ENCODE peak calls at places on chromosomes 11 and 22, in ten cellular contexts. M is nephron progenitor cell; N is hypothalamus; R is mesothelial cell of epicardium; G is A549; S is NCI-H774; W is iPS-NIHi11; H is B cell; Q is stimulated activated CD4-positive, alpha-beta T cell treated with anti-CD3 and anti-CD28 coated beads, Interleukin-4, amount 100 ng/mL, for 4 hours; D is choroid plexus epithelial cell. L is an unnamed sample.

GRCh38 chr11:119315139-119316016 is 1.6 kb downstream of the MCAM start:
- DNase-seq in M (peak), N (no peak), R (no peak), G (no peak), S (peak), W (peak), H (no peak), Q (peak), D (no peak), L (no peak)

GRCh38 chr11:66676931-66677598 is 622 bp downstream of the RBM4B start:
- DNase-seq in M (no peak), N (no peak), R (no peak), G (no peak), S (no peak), W (no peak), H (no peak), Q (no peak), D (peak), L (peak)

GRCh38 chr11:35622070-35622469 is 3.8 kb downstream of the FJX1 start:
- DNase-seq in M (no peak), N (no peak), R (no peak), G (no peak), S (no peak), W (no peak), H (no peak), Q (no peak), D (peak), L (peak)

GRCh38 chr11:28697920-28698827 is 590.0 kb downstream of the METTL15 start:
- DNase-seq in M (peak), N (no peak), R (peak), G (peak), S (peak), W (peak), H (no peak), Q (no peak), D (peak), L (peak)

GRCh38 chr11:17117262-17117661 is 39.8 kb upstream of the RPS13 start:
- DNase-seq in M (no peak), N (no peak), R (no peak), G (no peak), S (no peak), W (no peak), H (no peak), Q (no peak), D (no peak), L (no peak)

GRCh38 chr11:32109596-32109995 is 18.7 kb downstream of the RCN1 start:
- DNase-seq in M (no peak), N (no peak), R (no peak), G (no peak), S (no peak), W (no peak), H (no peak), Q (no peak), D (no peak), L (no peak)

GRCh38 chr11:72326151-72326842 is 82.3 kb upstream of the PHOX2A start:
- DNase-seq in M (no peak), N (no peak), R (no peak), G (peak), S (no peak), W (no peak), H (no peak), Q (no peak), D (peak), L (peak)

GRCh38 chr11:15616130-15617105 is 501.7 kb downstream of the INSC start:
- DNase-seq in M (no peak), N (no peak), R (no peak), G (no peak), S (no peak), W (no peak), H (no peak), Q (no peak), D (no peak), L (no peak)

GRCh38 chr22:32796865-32797573 is 4.5 kb upstream of the TIMP3 start:
- DNase-seq in M (peak), N (no peak), R (peak), G (peak), S (no peak), W (peak), H (no peak), Q (peak), D (peak), L (peak)

GRCh38 chr11:115539844-115540243 is 35.6 kb upstream of the CADM1 start:
- DNase-seq in M (no peak), N (no peak), R (no peak), G (no peak), S (no peak), W (no peak), H (no peak), Q (no peak), D (no peak), L (no peak)

GRCh38 chr11:128607819-128608218 is 20.5 kb upstream of the ETS1 start:
- DNase-seq in M (no peak), N (no peak), R (no peak), G (no peak), S (no peak), W (no peak), H (no peak), Q (no peak), D (no peak), L (no peak)

GRCh38 chr11:133835258-133836075 is 9.8 kb downstream of the SPATA19 start:
- DNase-seq in M (peak), N (no peak), R (peak), G (peak), S (no peak), W (peak), H (no peak), Q (peak), D (peak), L (peak)

GRCh38 chr22:40233886-40234285 is 56.2 kb downstream of the TNRC6B start:
- DNase-seq in M (no peak), N (no peak), R (no peak), G (no peak), S (no peak), W (no peak), H (no peak), Q (no peak), D (no peak), L (no peak)

GRCh38 chr11:126383301-126384052 is 28.0 kb downstream of the ST3GAL4 start:
- DNase-seq in M (no peak), N (no peak), R (no peak), G (no peak), S (no peak), W (no peak), H (no peak), Q (no peak), D (no peak), L (no peak)

GRCh38 chr22:40890881-40891280 is 29.0 kb upstream of the DNAJB7 start:
- DNase-seq in M (no peak), N (no peak), R (no peak), G (no peak), S (no peak), W (no peak), H (no peak), Q (no peak), D (peak), L (peak)

GRCh38 chr22:46581580-46582244 is 38.5 kb upstream of the GRAMD4 start:
- DNase-seq in M (no peak), N (no peak), R (no peak), G (no peak), S (no peak), W (no peak), H (no peak), Q (no peak), D (no peak), L (no peak)

GRCh38 chr11:110296226-110297081 is at the start of gene RDX:
- DNase-seq in M (peak), N (peak), R (peak), G (peak), S (peak), W (peak), H (peak), Q (peak), D (peak), L (peak)

GRCh38 chr11:30635401-30635989 is 49.3 kb upstream of the MPPED2 start:
- DNase-seq in M (peak), N (peak), R (no peak), G (no peak), S (peak), W (peak), H (no peak), Q (no peak), D (peak), L (peak)

GRCh38 chr11:44269369-44270351 is 40.3 kb downstream of the ALX4 start:
- DNase-seq in M (no peak), N (no peak), R (no peak), G (no peak), S (no peak), W (peak), H (peak), Q (no peak), D (peak), L (peak)

GRCh38 chr11:133526790-133527189 is 5.5 kb downstream of the OPCML start:
- DNase-seq in M (no peak), N (no peak), R (no peak), G (no peak), S (no peak), W (no peak), H (no peak), Q (no peak), D (no peak), L (no peak)

GRCh38 chr11:73585834-73586575 is 11.9 kb downstream of the FAM168A start:
- DNase-seq in M (no peak), N (no peak), R (no peak), G (no peak), S (no peak), W (no peak), H (no peak), Q (no peak), D (peak), L (peak)

GRCh38 chr11:69066122-69067112 is 17.7 kb downstream of the TPCN2 start:
- DNase-seq in M (no peak), N (no peak), R (no peak), G (no peak), S (no peak), W (no peak), H (no peak), Q (no peak), D (no peak), L (no peak)

L was measured in IMR-90.